ENCODE peak calls at places on chromosomes 5 and 9, in five cellular contexts. D, T, A, I and V are unnamed samples.

GRCh38 chr5:3601060-3601710 is 5.6 kb downstream of the IRX1 start:
- DNase-seq in D (no peak), T (no peak), A (no peak), I (no peak), V (no peak)

GRCh38 chr9:26789959-26790358 is 102.6 kb downstream of the CAAP1 start:
- DNase-seq in D (no peak), T (no peak), A (no peak), I (no peak), V (no peak)

GRCh38 chr5:59039003-59039295 is 456.1 kb downstream of the RAB3C start:
- DNase-seq in D (no peak), T (no peak), A (no peak), I (no peak), V (no peak)

GRCh38 chr9:65411901-65412300 is 126.9 kb upstream of the FOXD4L5 start:
- DNase-seq in D (peak), T (no peak), A (no peak), I (no peak), V (no peak)

GRCh38 chr9:3906437-3907213 is 380.8 kb upstream of the RFX3 start:
- DNase-seq in D (no peak), T (no peak), A (no peak), I (no peak), V (no peak)

GRCh38 chr5:111072949-111073682 is 1.6 kb downstream of the TSLP start:
- DNase-seq in D (peak), T (peak), A (peak), I (no peak), V (peak)

GRCh38 chr9:119370816-119371215 is 1.6 kb upstream of the BRINP1 start:
- DNase-seq in D (no peak), T (peak), A (no peak), I (peak), V (no peak)

GRCh38 chr5:149748471-149749094 is 18.5 kb downstream of the PPARGC1B start:
- DNase-seq in D (no peak), T (no peak), A (no peak), I (no peak), V (no peak)

GRCh38 chr5:7857361-7857760 is 6.4 kb upstream of the CFAP90 start:
- DNase-seq in D (no peak), T (no peak), A (no peak), I (no peak), V (no peak)

GRCh38 chr9:111691686-111692329 is 30.4 kb downstream of the GNG10 start:
- DNase-seq in D (no peak), T (no peak), A (no peak), I (no peak), V (peak)

GRCh38 chr5:9859798-9860197 is 229.6 kb upstream of the TAS2R1 start:
- DNase-seq in D (no peak), T (no peak), A (no peak), I (no peak), V (no peak)

GRCh38 chr9:74979844-74980243 is 27.1 kb upstream of the C9orf40 start:
- DNase-seq in D (no peak), T (no peak), A (no peak), I (no peak), V (no peak)

GRCh38 chr5:109945097-109945678 is 255.5 kb downstream of the MAN2A1 start:
- DNase-seq in D (no peak), T (no peak), A (no peak), I (peak), V (peak)

GRCh38 chr5:149760700-149761187 is 30.6 kb downstream of the PPARGC1B start:
- DNase-seq in D (no peak), T (no peak), A (no peak), I (no peak), V (no peak)

GRCh38 chr9:115966660-115967059 is 186.9 kb upstream of the PAPPA start:
- DNase-seq in D (no peak), T (no peak), A (no peak), I (no peak), V (no peak)

GRCh38 chr9:911003-911402 is 65.5 kb upstream of the DMRT3 start:
- DNase-seq in D (no peak), T (no peak), A (no peak), I (no peak), V (no peak)

DNA sequence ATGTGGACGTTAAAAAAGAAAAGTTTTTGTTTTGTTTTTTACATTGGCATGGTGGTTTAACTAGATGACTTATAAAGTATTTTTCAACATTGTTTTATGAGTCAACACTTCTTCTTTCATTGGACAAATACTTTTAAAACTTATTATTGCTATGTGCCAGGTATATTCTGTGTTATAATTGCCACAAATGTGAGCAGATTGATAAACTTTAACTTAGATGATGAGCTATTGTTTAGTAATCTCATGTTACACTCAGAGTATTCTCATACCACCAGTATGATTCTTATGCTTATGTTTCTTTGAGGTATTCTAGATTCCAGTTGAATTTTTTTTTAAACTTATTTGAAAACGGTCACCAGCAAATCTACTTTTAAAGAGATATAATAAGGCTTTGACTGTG is 60.3 kb downstream of the RASA1 start:
- DNase-seq in D (no peak), T (no peak), A (no peak), I (no peak), V (no peak)
- H3K4me3 ChIP-seq in D (no peak), T (no peak), A (no peak), I (no peak), V (no peak)

GRCh38 chr5:181258576-181258975 is 2.4 kb downstream of the TRIM52 start:
- DNase-seq in D (no peak), T (no peak), A (no peak), I (no peak), V (no peak)
- H3K4me3 ChIP-seq in D (peak), T (peak), A (peak), I (peak), V (no peak)

GRCh38 chr9:107274953-107275422 is 8.1 kb upstream of the RAD23B start:
- DNase-seq in D (no peak), T (no peak), A (no peak), I (no peak), V (no peak)
- H3K4me3 ChIP-seq in D (no peak), T (no peak), A (no peak), I (no peak), V (no peak)

DNA sequence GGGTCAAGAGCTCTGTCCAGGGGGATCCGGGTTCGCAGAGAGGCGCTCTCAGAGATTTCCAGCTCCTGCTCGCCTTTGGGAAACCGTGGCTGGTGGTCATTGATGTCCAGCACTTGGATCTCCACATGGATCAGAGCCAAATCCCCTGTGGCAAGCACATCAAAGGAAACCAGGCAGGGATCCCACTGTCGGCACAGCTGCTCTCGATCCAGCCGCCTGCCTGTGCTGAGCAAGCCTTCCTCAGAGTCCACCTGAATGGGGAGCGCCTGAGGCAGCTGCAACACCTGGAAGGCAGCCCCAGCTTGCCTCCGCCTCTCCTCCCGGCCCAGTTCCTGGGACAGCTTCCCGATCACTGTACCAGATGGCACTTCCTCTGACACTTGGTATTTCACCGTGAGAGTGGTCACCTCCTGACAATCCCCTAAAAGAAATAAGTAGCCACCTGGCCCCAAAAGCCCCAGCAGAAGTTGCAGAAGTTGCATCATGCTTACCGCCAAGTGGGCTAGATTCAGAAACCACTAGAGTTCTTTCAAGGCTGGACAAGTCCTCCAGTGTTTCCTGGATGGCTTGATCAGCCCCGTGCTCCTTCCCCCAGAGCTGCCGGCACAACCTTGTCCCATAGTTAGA is 522 bp downstream of the PCDH12 start:
- DNase-seq in D (no peak), T (no peak), A (no peak), I (peak), V (no peak)
- H3K4me3 ChIP-seq in D (peak), T (peak), A (no peak), I (no peak), V (peak)

GRCh38 chr9:122370303-122370702 is 521 bp upstream of the PTGS1 start:
- DNase-seq in D (no peak), T (no peak), A (no peak), I (no peak), V (no peak)
- H3K4me3 ChIP-seq in D (peak), T (peak), A (no peak), I (no peak), V (no peak)

GRCh38 chr9:6006968-6007769 is 8.3 kb downstream of the RANBP6 start:
- DNase-seq in D (peak), T (peak), A (peak), I (peak), V (peak)

GRCh38 chr9:6007770-6008168 is 7.7 kb downstream of the RANBP6 start:
- DNase-seq in D (peak), T (peak), A (peak), I (peak), V (peak)

DNA sequence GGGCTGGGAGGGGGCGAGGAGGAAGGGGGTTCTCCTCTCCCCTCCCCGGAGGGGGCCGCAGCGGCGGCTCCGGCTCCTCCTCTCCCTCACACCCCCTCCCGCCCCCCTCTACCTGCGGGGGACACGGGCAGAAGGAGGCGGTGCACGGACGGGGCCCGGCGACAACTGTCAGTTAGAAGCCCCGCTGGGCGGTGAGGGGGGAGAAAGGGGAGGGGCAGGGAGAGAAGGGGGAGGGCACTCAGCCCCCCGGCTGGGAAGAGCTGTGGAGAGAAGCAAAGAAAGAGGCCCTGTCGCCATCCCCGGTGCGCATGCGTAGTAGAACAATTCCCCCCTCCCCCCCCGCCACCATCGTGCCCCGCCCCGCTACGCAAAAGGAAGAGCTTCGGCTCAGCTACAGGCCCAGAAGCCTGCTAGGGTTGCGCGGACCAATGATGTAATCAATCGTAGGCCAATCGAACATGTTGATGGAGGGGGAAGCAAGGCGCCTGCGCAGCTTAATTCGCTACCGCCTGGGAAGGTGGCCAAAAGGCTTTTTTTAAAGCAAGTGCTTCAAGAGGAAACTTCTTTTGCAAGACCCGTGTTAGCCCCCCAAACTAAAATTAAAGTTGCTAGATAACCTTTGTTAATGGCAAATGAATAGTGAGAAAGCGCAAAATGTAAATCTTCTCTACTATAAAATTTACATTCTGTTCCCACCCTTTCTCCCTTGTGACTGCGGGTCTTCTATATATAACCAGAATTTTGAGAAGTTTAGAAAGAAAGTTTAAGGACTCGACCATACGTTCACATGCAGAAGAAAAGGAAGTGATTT is 7.0 kb downstream of the RANBP6 start:
- DNase-seq in D (peak), T (peak), A (peak), I (peak), V (peak)
- H3K4me3 ChIP-seq in D (peak), T (peak), A (peak), I (peak), V (peak)

GRCh38 chr9:93181672-93182435 is 2.1 kb upstream of the WNK2 start:
- DNase-seq in D (no peak), T (no peak), A (no peak), I (no peak), V (no peak)

GRCh38 chr9:93182572-93182971 is 1.4 kb upstream of the WNK2 start:
- DNase-seq in D (no peak), T (no peak), A (no peak), I (no peak), V (no peak)

GRCh38 chr9:93184439-93185221 is 691 bp downstream of the WNK2 start:
- DNase-seq in D (peak), T (no peak), A (no peak), I (no peak), V (no peak)

GRCh38 chr9:93183663-93184438 is at the start of gene WNK2:
- DNase-seq in D (peak), T (no peak), A (no peak), I (no peak), V (no peak)

DNA sequence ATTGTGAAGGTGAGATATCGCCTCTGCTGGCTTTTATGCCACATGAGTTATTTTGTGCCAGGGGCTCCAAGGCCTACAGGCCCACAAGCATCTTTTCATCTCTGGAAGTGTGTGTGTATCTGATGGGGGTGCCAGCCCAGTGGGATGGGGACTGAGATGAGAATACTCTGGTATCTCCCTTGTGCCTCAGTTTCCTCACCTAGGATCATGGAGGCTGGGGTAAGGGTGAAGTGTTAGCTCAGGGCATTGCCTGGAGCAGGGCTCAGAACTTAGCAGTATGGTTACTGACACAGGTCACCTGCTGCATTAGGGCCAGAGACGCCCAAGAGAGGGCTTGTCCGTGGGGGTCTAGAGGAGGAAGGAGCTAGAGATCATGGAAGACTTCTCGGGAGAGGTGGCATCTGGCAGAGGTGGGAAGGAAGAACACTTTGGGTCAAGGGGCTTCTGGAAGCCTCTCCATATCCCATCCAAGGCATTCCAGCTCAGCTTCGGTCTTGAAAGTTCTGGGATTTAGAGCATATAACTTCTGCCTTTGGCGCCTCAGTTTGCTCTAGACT is 755 bp upstream of the WNK2 start:
- DNase-seq in D (no peak), T (no peak), A (no peak), I (no peak), V (no peak)
- H3K4me3 ChIP-seq in D (peak), T (peak), A (peak), I (no peak), V (no peak)

GRCh38 chr9:117703538-117703937 is 665 bp upstream of the TLR4 start:
- DNase-seq in D (no peak), T (no peak), A (no peak), I (no peak), V (no peak)
- H3K4me3 ChIP-seq in D (peak), T (peak), A (peak), I (no peak), V (no peak)

GRCh38 chr5:6716634-6717149 is 3.5 kb downstream of the TENT4A start:
- DNase-seq in D (no peak), T (no peak), A (no peak), I (no peak), V (no peak)
- H3K4me3 ChIP-seq in D (peak), T (peak), A (peak), I (no peak), V (no peak)